ENCODE peak calls at places on chromosomes 5 and 9, in five cellular contexts. J is HepG2, O is A549, C is K562, W is GM12878. R is an unnamed sample.
A peak's percentile ranks its signal among the peaks of the same experiment; 100 is the strongest.

GRCh38 chr9:125929846-125930245 is 182.7 kb downstream of the PBX3 start:
- DNase-seq in J (no peak), O (no peak), C (no peak), W (no peak), R (no peak)

GRCh38 chr9:6356441-6356840 is 28.3 kb downstream of the TPD52L3 start:
- DNase-seq in J (no peak), O (no peak), C (no peak), W (no peak), R (no peak)

GRCh38 chr9:132584616-132585560 is 2.5 kb downstream of the BARHL1 start:
- DNase-seq in J (no peak), O (no peak), C (no peak), W (no peak), R (no peak)

GRCh38 chr5:68550031-68550430 is 334.5 kb downstream of the PIK3R1 start:
- DNase-seq in J (no peak), O (no peak), C (no peak), W (no peak), R (no peak)

GRCh38 chr5:107157811-107158210 is 512.9 kb downstream of the EFNA5 start:
- DNase-seq in J (no peak), O (no peak), C (no peak), W (no peak), R (no peak)

GRCh38 chr9:138051586-138052321 is 174.2 kb downstream of the CACNA1B start:
- DNase-seq in J (no peak), O (no peak), C (no peak), W (no peak), R (no peak)

GRCh38 chr5:1821862-1822261 is 20.7 kb downstream of the NDUFS6 start:
- DNase-seq in J (no peak), O (no peak), C (no peak), W (no peak), R (no peak)

GRCh38 chr5:168648576-168648975 is 69.4 kb upstream of the PANK3 start:
- DNase-seq in J (no peak), O (no peak), C (no peak), W (no peak), R (no peak)

GRCh38 chr9:136560586-136560985 is 14.7 kb upstream of the NOTCH1 start:
- DNase-seq in J (no peak), O (no peak), C (no peak), W (no peak), R (no peak)

GRCh38 chr5:38776494-38776893 is 69.3 kb upstream of the OSMR start:
- DNase-seq in J (no peak), O (no peak), C (no peak), W (no peak), R (no peak)

GRCh38 chr5:9924614-9925013 is 294.5 kb upstream of the TAS2R1 start:
- DNase-seq in J (no peak), O (peak; percentile 29), C (no peak), W (peak; percentile 46), R (no peak)
- TF ChIP-seq MYC in J (no peak), O (no peak), C (no peak), W (no peak), R (no peak)

GRCh38 chr5:82348749-82349148 is 70.6 kb upstream of the RPS23 start:
- DNase-seq in J (no peak), O (no peak), C (no peak), W (no peak), R (no peak)
- TF ChIP-seq MAX in J (no peak), O (no peak), C (no peak), W (no peak), R (no peak)

GRCh38 chr9:101479337-101480045 is 43.9 kb upstream of the ALDOB start:
- DNase-seq in J (no peak), O (no peak), C (no peak), W (no peak), R (no peak)
- H3K4me2 ChIP-seq in J (no peak overlapping the region), O (no peak overlapping the region), C (no peak overlapping the region), W (no peak overlapping the region), R (no peak overlapping the region)

DNA sequence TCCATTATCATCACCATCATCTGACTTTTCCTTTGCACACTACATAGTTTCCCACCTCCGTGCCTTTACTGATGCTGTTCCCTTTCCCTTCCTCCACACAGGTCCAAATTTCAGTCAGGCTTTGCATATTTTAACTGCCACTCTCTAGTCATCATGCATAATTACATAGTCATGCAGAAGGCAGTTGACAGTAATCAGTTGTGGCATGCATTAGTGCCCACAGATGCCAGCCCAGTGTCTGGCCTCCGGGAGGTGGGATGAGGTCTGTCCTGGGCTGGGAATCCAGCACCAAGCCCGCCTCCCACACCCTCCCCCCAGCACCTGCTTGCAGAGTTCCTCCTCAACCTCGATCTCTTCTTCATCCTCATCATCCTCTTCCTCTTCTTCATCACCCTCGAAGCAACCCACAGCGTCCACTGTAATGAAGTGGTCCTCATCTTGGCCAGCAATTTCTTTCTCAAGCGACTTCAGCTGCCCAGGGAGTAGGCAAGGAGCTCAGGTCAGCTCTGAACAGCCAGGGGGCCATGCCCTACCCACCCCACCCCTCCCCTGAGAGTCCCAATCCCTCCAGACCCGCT is 8.8 kb downstream of the BBLN start:
- DNase-seq in J (no peak), O (no peak), C (no peak), W (no peak), R (no peak)
- TF ChIP-seq MYC in J (no peak), O (no peak), C (no peak), W (no peak), R (no peak)

GRCh38 chr9:130868230-130868629 is 28.4 kb downstream of the QRFP start:
- DNase-seq in J (no peak), O (no peak), C (peak; percentile 61), W (no peak), R (no peak)

GRCh38 chr9:130867556-130867955 is 29.1 kb downstream of the QRFP start:
- DNase-seq in J (no peak), O (no peak), C (peak; percentile 50), W (no peak), R (no peak)

GRCh38 chr9:130870491-130871381 is 25.9 kb downstream of the QRFP start:
- DNase-seq in J (no peak), O (no peak), C (peak; percentile 54), W (peak; percentile 62), R (no peak)

GRCh38 chr9:130871395-130872057 is 25.1 kb downstream of the QRFP start:
- DNase-seq in J (no peak), O (no peak), C (no peak), W (no peak), R (no peak)

DNA sequence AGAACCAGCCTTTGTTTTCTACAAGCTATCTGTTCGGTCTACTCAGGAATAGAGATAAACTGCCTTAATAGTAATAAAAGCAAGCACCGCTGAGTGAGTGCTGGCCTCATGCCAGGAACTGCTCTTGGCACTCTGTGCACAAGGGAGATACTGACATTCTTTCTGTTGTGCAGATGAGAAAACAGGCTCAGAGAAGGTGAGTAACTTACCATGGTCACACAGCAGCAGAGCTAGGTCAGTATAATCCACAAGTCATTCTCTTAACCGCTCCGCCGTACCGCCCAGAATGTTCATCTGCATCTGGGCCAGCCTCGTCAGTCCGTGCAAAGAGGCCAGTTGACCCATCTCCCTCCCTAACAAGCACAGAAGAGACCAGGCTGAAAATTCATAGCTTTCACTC is 27.4 kb downstream of the QRFP start:
- DNase-seq in J (no peak), O (no peak), C (peak; percentile 63), W (no peak), R (peak; percentile 71)
- TF ChIP-seq MAX in J (no peak), O (no peak), C (no peak), W (no peak), R (no peak)

GRCh38 chr5:157029457-157029856 is 29.5 kb downstream of the HAVCR1 start:
- DNase-seq in J (no peak), O (no peak), C (no peak), W (no peak), R (no peak)
- H3K4me2 ChIP-seq in J (no peak overlapping the region), O (no peak overlapping the region), C (no peak overlapping the region), W (no peak overlapping the region), R (no peak overlapping the region)

GRCh38 chr9:110958846-110959245 is 79.4 kb downstream of the LPAR1 start:
- DNase-seq in J (no peak), O (no peak), C (no peak), W (no peak), R (no peak)
- TF ChIP-seq MYC in J (no peak), O (no peak), C (no peak), W (no peak), R (no peak)